ENCODE peak calls at places on chromosomes 11 and 22, in five cellular contexts. One of them, this sample, is unnamed.

GRCh38 chr11:128686045-128686741 is 7.7 kb upstream of the FLI1 start:
- DNase-seq in NCI-H1436: no peak
- DNase-seq in iris pigment epithelial cell: no peak
- DNase-seq in SK-N-SH: peak; percentile 49
- DNase-seq in heart right ventricle: no peak
- DNase-seq in this sample: no peak

GRCh38 chr11:101553891-101554292 is 29.9 kb downstream of the TRPC6 start:
- DNase-seq in iris pigment epithelial cell: peak; percentile 45
- DNase-seq in heart right ventricle: no peak
- DNase-seq in NCI-H1436: no peak
- DNase-seq in SK-N-SH: no peak
- DNase-seq in this sample: no peak

GRCh38 chr11:112364962-112365481 is 104.4 kb upstream of the PLET1 start:
- DNase-seq in heart right ventricle: no peak
- DNase-seq in iris pigment epithelial cell: peak; percentile 100
- DNase-seq in SK-N-SH: peak; percentile 49
- DNase-seq in NCI-H1436: no peak
- DNase-seq in this sample: no peak

GRCh38 chr11:2789331-2789730 is 89.5 kb upstream of the KCNQ1OT1 start:
- DNase-seq in heart right ventricle: no peak
- DNase-seq in SK-N-SH: no peak
- DNase-seq in NCI-H1436: no peak
- DNase-seq in iris pigment epithelial cell: no peak
- DNase-seq in this sample: no peak

GRCh38 chr11:3660960-3661359 is 10.2 kb downstream of the CHRNA10 start:
- DNase-seq in heart right ventricle: no peak
- DNase-seq in NCI-H1436: no peak
- DNase-seq in iris pigment epithelial cell: no peak
- DNase-seq in SK-N-SH: no peak
- DNase-seq in this sample: peak; percentile 75

GRCh38 chr11:96199563-96200025 is 143.4 kb downstream of the MAML2 start:
- DNase-seq in heart right ventricle: no peak
- DNase-seq in iris pigment epithelial cell: peak; percentile 94
- DNase-seq in SK-N-SH: no peak
- DNase-seq in NCI-H1436: no peak
- DNase-seq in this sample: no peak

GRCh38 chr11:86014221-86014620 is 54.7 kb downstream of the PICALM start:
- DNase-seq in heart right ventricle: no peak
- DNase-seq in iris pigment epithelial cell: no peak
- DNase-seq in SK-N-SH: no peak
- DNase-seq in NCI-H1436: no peak
- DNase-seq in this sample: no peak

GRCh38 chr22:49992921-49993648 is 19.5 kb downstream of the IL17REL start:
- DNase-seq in SK-N-SH: peak; percentile 85
- DNase-seq in NCI-H1436: peak; percentile 53
- DNase-seq in iris pigment epithelial cell: peak; percentile 52
- DNase-seq in heart right ventricle: peak; percentile 73
- DNase-seq in this sample: no peak

GRCh38 chr11:113833151-113833550 is 42.2 kb downstream of the USP28 start:
- DNase-seq in SK-N-SH: no peak
- DNase-seq in NCI-H1436: no peak
- DNase-seq in heart right ventricle: no peak
- DNase-seq in iris pigment epithelial cell: no peak
- DNase-seq in this sample: no peak

GRCh38 chr22:50436841-50437341 is 37.9 kb downstream of the SBF1 start:
- DNase-seq in heart right ventricle: no peak
- DNase-seq in NCI-H1436: no peak
- DNase-seq in iris pigment epithelial cell: no peak
- DNase-seq in SK-N-SH: no peak
- DNase-seq in this sample: no peak

GRCh38 chr22:49084203-49084602 is 743.5 kb downstream of the BRD1 start:
- DNase-seq in SK-N-SH: no peak
- DNase-seq in iris pigment epithelial cell: no peak
- DNase-seq in NCI-H1436: no peak
- DNase-seq in heart right ventricle: no peak
- DNase-seq in this sample: no peak

GRCh38 chr11:122706261-122706660 is 50.7 kb downstream of the UBASH3B start:
- DNase-seq in iris pigment epithelial cell: peak; percentile 63
- DNase-seq in NCI-H1436: no peak
- DNase-seq in SK-N-SH: no peak
- DNase-seq in heart right ventricle: no peak
- DNase-seq in this sample: no peak

GRCh38 chr11:12008790-12009616 is 577 bp upstream of the DKK3 start:
- DNase-seq in NCI-H1436: peak; percentile 23
- DNase-seq in iris pigment epithelial cell: peak; percentile 45
- DNase-seq in SK-N-SH: peak; percentile 99
- DNase-seq in heart right ventricle: peak; percentile 68
- DNase-seq in this sample: no peak

GRCh38 chr11:61007971-61008896 is 36.8 kb downstream of the CD6 start:
- DNase-seq in heart right ventricle: no peak
- DNase-seq in NCI-H1436: no peak
- DNase-seq in iris pigment epithelial cell: no peak
- DNase-seq in SK-N-SH: peak; percentile 47
- DNase-seq in this sample: no peak

GRCh38 chr11:46438211-46438610 is 46.6 kb upstream of the CHRM4 start:
- DNase-seq in iris pigment epithelial cell: no peak
- DNase-seq in SK-N-SH: no peak
- DNase-seq in NCI-H1436: no peak
- DNase-seq in heart right ventricle: no peak
- DNase-seq in this sample: no peak

GRCh38 chr11:119859684-119860083 is 130.7 kb upstream of the NECTIN1 start:
- DNase-seq in SK-N-SH: no peak
- DNase-seq in NCI-H1436: no peak
- DNase-seq in heart right ventricle: no peak
- DNase-seq in iris pigment epithelial cell: no peak
- DNase-seq in this sample: no peak

GRCh38 chr11:118623291-118623655 is 15.9 kb downstream of the PHLDB1 start:
- DNase-seq in heart right ventricle: no peak
- DNase-seq in iris pigment epithelial cell: peak; percentile 46
- DNase-seq in SK-N-SH: peak; percentile 78
- DNase-seq in NCI-H1436: peak; percentile 22
- DNase-seq in this sample: no peak

GRCh38 chr11:75668508-75669297 is at the start of gene MAP6:
- DNase-seq in heart right ventricle: peak; percentile 41
- DNase-seq in iris pigment epithelial cell: peak; percentile 6
- DNase-seq in NCI-H1436: no peak
- DNase-seq in SK-N-SH: peak; percentile 85
- DNase-seq in this sample: no peak

GRCh38 chr11:134604886-134605285 is 192.8 kb upstream of the B3GAT1 start:
- DNase-seq in SK-N-SH: no peak
- DNase-seq in NCI-H1436: no peak
- DNase-seq in heart right ventricle: no peak
- DNase-seq in iris pigment epithelial cell: no peak
- DNase-seq in this sample: no peak

GRCh38 chr22:30441088-30441487 is 15.5 kb downstream of the MTFP1 start:
- DNase-seq in iris pigment epithelial cell: no peak
- DNase-seq in SK-N-SH: no peak
- DNase-seq in NCI-H1436: no peak
- DNase-seq in heart right ventricle: no peak
- DNase-seq in this sample: no peak

GRCh38 chr11:63813563-63814382 is 517 bp downstream of the SPINDOC start:
- DNase-seq in heart right ventricle: peak; percentile 59
- DNase-seq in SK-N-SH: peak; percentile 88
- DNase-seq in iris pigment epithelial cell: peak; percentile 47
- DNase-seq in NCI-H1436: peak; percentile 54
- DNase-seq in this sample: peak; percentile 87

GRCh38 chr22:38973289-38974169 is 8.6 kb upstream of the APOBEC3B start:
- DNase-seq in iris pigment epithelial cell: peak; percentile 25
- DNase-seq in SK-N-SH: no peak
- DNase-seq in NCI-H1436: peak; percentile 56
- DNase-seq in heart right ventricle: no peak
- DNase-seq in this sample: no peak

GRCh38 chr22:41888638-41889200 is 26.2 kb downstream of the SHISA8 start:
- DNase-seq in heart right ventricle: no peak
- DNase-seq in NCI-H1436: no peak
- DNase-seq in SK-N-SH: no peak
- DNase-seq in iris pigment epithelial cell: peak; percentile 9
- DNase-seq in this sample: no peak

GRCh38 chr11:44097821-44098220 is 2.3 kb downstream of the EXT2 start:
- DNase-seq in NCI-H1436: no peak
- DNase-seq in heart right ventricle: no peak
- DNase-seq in iris pigment epithelial cell: no peak
- DNase-seq in SK-N-SH: no peak
- DNase-seq in this sample: no peak

GRCh38 chr11:128576555-128576954 is 10.8 kb downstream of the ETS1 start:
- DNase-seq in heart right ventricle: no peak
- DNase-seq in NCI-H1436: no peak
- DNase-seq in SK-N-SH: no peak
- DNase-seq in iris pigment epithelial cell: no peak
- DNase-seq in this sample: no peak

GRCh38 chr22:21038405-21038804 is 6.0 kb upstream of the SLC7A4 start:
- DNase-seq in iris pigment epithelial cell: peak; percentile 44
- DNase-seq in SK-N-SH: no peak
- DNase-seq in NCI-H1436: no peak
- DNase-seq in heart right ventricle: no peak
- DNase-seq in this sample: no peak

GRCh38 chr11:93738647-93739081 is 2.6 kb downstream of the TAF1D start:
- DNase-seq in NCI-H1436: no peak
- DNase-seq in heart right ventricle: no peak
- DNase-seq in SK-N-SH: no peak
- DNase-seq in iris pigment epithelial cell: peak; percentile 34
- DNase-seq in this sample: no peak

GRCh38 chr11:95795627-95796308 is 5.5 kb downstream of the CEP57 start:
- DNase-seq in heart right ventricle: no peak
- DNase-seq in NCI-H1436: no peak
- DNase-seq in SK-N-SH: no peak
- DNase-seq in iris pigment epithelial cell: no peak
- DNase-seq in this sample: no peak

GRCh38 chr11:111086058-111086457 is 159.5 kb upstream of the POU2AF2 start:
- DNase-seq in NCI-H1436: no peak
- DNase-seq in heart right ventricle: no peak
- DNase-seq in iris pigment epithelial cell: no peak
- DNase-seq in SK-N-SH: no peak
- DNase-seq in this sample: no peak

GRCh38 chr11:111598546-111598945 is 3.7 kb upstream of the SIK2 start:
- DNase-seq in heart right ventricle: no peak
- DNase-seq in NCI-H1436: no peak
- DNase-seq in iris pigment epithelial cell: peak; percentile 65
- DNase-seq in SK-N-SH: no peak
- DNase-seq in this sample: no peak

GRCh38 chr11:113090716-113091577 is 129.7 kb downstream of the NCAM1 start:
- DNase-seq in SK-N-SH: peak; percentile 22
- DNase-seq in NCI-H1436: no peak
- DNase-seq in iris pigment epithelial cell: peak; percentile 7
- DNase-seq in heart right ventricle: no peak
- DNase-seq in this sample: no peak

GRCh38 chr11:46639197-46639839 is 22.0 kb downstream of the ATG13 start:
- DNase-seq in NCI-H1436: no peak
- DNase-seq in iris pigment epithelial cell: peak; percentile 46
- DNase-seq in heart right ventricle: no peak
- DNase-seq in SK-N-SH: no peak
- DNase-seq in this sample: no peak

GRCh38 chr11:133787379-133788103 is 57.8 kb downstream of the SPATA19 start:
- DNase-seq in iris pigment epithelial cell: no peak
- DNase-seq in heart right ventricle: peak; percentile 64
- DNase-seq in NCI-H1436: no peak
- DNase-seq in SK-N-SH: no peak
- DNase-seq in this sample: no peak